ENCODE peak calls at places on chromosomes 4 and X, in seven cellular contexts. Q is thyroid gland, Y is ascending aorta, L is kidney, H is BE2C, B is HCT116, J is right cardiac atrium. O is an unnamed sample. For H3K4me1, the result is how much of the 10 kb centered on the place peaks cover.

GRCh38 chr4:16883816-16884215 is 14.6 kb downstream of the LDB2 start:
- DNase-seq in Q (no peak), Y (no peak), L (no peak), H (no peak), B (no peak), J (no peak), O (no peak)

GRCh38 chr4:7377223-7377865 is 57.4 kb downstream of the PSAPL1 start:
- DNase-seq in Q (no peak), Y (no peak), L (no peak), H (no peak), B (no peak), J (no peak), O (no peak)

GRCh38 chrX:111375747-111376146 is 36.2 kb downstream of the DCX start:
- DNase-seq in Q (no peak), Y (no peak), L (no peak), H (no peak), B (no peak), J (no peak), O (no peak)

GRCh38 chr4:16034010-16034829 is 49.6 kb downstream of the PROM1 start:
- DNase-seq in Q (no peak), Y (no peak), L (no peak), H (no peak), B (no peak), J (no peak), O (no peak)

GRCh38 chr4:35252866-35253265 is 991.4 kb downstream of the ARAP2 start:
- DNase-seq in Q (no peak), Y (no peak), L (no peak), H (no peak), B (peak), J (no peak), O (no peak)

GRCh38 chrX:110182362-110182761 is 135.5 kb downstream of the AMMECR1 start:
- DNase-seq in Q (no peak), Y (no peak), L (no peak), H (peak), B (no peak), J (no peak), O (no peak)

GRCh38 chrX:7132335-7133035 is 15.0 kb upstream of the STS start:
- DNase-seq in Q (peak), Y (no peak), L (no peak), H (peak), B (peak), J (peak), O (peak)

GRCh38 chrX:129696463-129697155 is 41.9 kb upstream of the APLN start:
- DNase-seq in Q (no peak), Y (no peak), L (no peak), H (no peak), B (no peak), J (no peak), O (no peak)

GRCh38 chrX:31497086-31497485 is 425.2 kb upstream of the FTHL17 start:
- DNase-seq in Q (no peak), Y (no peak), L (no peak), H (no peak), B (no peak), J (no peak), O (no peak)

GRCh38 chrX:115632455-115632854 is 71.5 kb downstream of the PLS3 start:
- DNase-seq in Q (no peak), Y (no peak), L (no peak), H (no peak), B (no peak), J (no peak), O (no peak)

GRCh38 chr4:116878280-116878679 is 207.1 kb downstream of the TRAM1L1 start:
- DNase-seq in Q (no peak), Y (no peak), L (no peak), H (no peak), B (no peak), J (no peak), O (no peak)

GRCh38 chr4:79663157-79663556 is 255.1 kb upstream of the GK2 start:
- DNase-seq in Q (no peak), Y (no peak), L (no peak), H (no peak), B (no peak), J (no peak), O (no peak)

GRCh38 chrX:106612403-106612789 is 618 bp downstream of the RADX start:
- DNase-seq in Q (peak), Y (no peak), L (no peak), H (no peak), B (no peak), J (no peak), O (no peak)

GRCh38 chr4:187090401-187090800 is 366.7 kb upstream of the FAT1 start:
- DNase-seq in Q (no peak), Y (no peak), L (no peak), H (no peak), B (no peak), J (no peak), O (no peak)

GRCh38 chrX:150757371-150757770 is 64.2 kb downstream of the MTMR1 start:
- DNase-seq in Q (no peak), Y (no peak), L (no peak), H (no peak), B (no peak), J (no peak), O (no peak)

GRCh38 chrX:85941275-85941674 is 106.1 kb downstream of the CHM start:
- DNase-seq in Q (no peak), Y (no peak), L (no peak), H (no peak), B (no peak), J (no peak), O (no peak)

GRCh38 chr4:28010543-28011235 is 1150.0 kb downstream of the STIM2 start:
- DNase-seq in Q (no peak), Y (no peak), L (peak), H (peak), B (no peak), J (no peak), O (no peak)

GRCh38 chr4:150972592-150972991 is 42.5 kb downstream of the LRBA start:
- DNase-seq in Q (no peak), Y (no peak), L (no peak), H (no peak), B (no peak), J (no peak), O (no peak)

GRCh38 chr4:164154416-164154815 is 599.5 kb upstream of the SMIM31 start:
- DNase-seq in Q (no peak), Y (no peak), L (no peak), H (no peak), B (no peak), J (no peak), O (no peak)

GRCh38 chr4:114187592-114187991 is 208.1 kb upstream of the ARSJ start:
- DNase-seq in Q (no peak), Y (no peak), L (no peak), H (no peak), B (no peak), J (no peak), O (no peak)

GRCh38 chr4:119035941-119036737 is 99.5 kb upstream of the MYOZ2 start:
- DNase-seq in Q (no peak), Y (no peak), L (peak), H (no peak), B (no peak), J (no peak), O (no peak)

GRCh38 chrX:31832263-31832662 is 760.4 kb upstream of the FTHL17 start:
- DNase-seq in Q (no peak), Y (no peak), L (no peak), H (no peak), B (no peak), J (no peak), O (no peak)

GRCh38 chr4:166941629-166942028 is 292.7 kb downstream of the SPOCK3 start:
- DNase-seq in Q (no peak), Y (no peak), L (no peak), H (no peak), B (peak), J (no peak), O (no peak)

GRCh38 chr4:147590249-147590920 is 26.8 kb upstream of the TMEM184C start:
- DNase-seq in Q (peak), Y (peak), L (no peak), H (peak), B (peak), J (peak), O (peak)

GRCh38 chr4:186746581-186746980 is 22.9 kb upstream of the FAT1 start:
- DNase-seq in Q (no peak), Y (no peak), L (no peak), H (no peak), B (no peak), J (no peak), O (no peak)

GRCh38 chr4:186449954-186450353 is 105.4 kb downstream of the MTNR1A start:
- DNase-seq in Q (no peak), Y (no peak), L (no peak), H (no peak), B (no peak), J (no peak), O (no peak)

GRCh38 chr4:101818362-101818761 is 27.8 kb downstream of the BANK1 start:
- DNase-seq in Q (no peak), Y (no peak), L (no peak), H (no peak), B (no peak), J (no peak), O (no peak)

GRCh38 chrX:69021095-69021494 is 144.2 kb downstream of the PJA1 start:
- DNase-seq in Q (no peak), Y (peak), L (no peak), H (no peak), B (no peak), J (no peak), O (no peak)

GRCh38 chrX:3175659-3176438 is 134.6 kb downstream of the ARSF start:
- DNase-seq in Q (no peak), Y (no peak), L (no peak), H (no peak), B (no peak), J (no peak), O (no peak)

GRCh38 chr4:16914208-16914607 is 15.8 kb upstream of the LDB2 start:
- DNase-seq in Q (no peak), Y (no peak), L (no peak), H (peak), B (no peak), J (no peak), O (no peak)

GRCh38 chr4:139794158-139794954 is 128.7 kb downstream of the MGST2 start:
- DNase-seq in Q (no peak), Y (no peak), L (no peak), H (peak), B (no peak), J (no peak), O (no peak)

GRCh38 chrX:154490021-154490413 is 412 bp downstream of the SLC10A3 start:
- DNase-seq in Q (peak), Y (no peak), L (peak), H (peak), B (no peak), J (peak), O (no peak)

GRCh38 chrX:154489182-154489581 is 1.2 kb downstream of the SLC10A3 start:
- DNase-seq in Q (no peak), Y (no peak), L (no peak), H (no peak), B (no peak), J (no peak), O (no peak)

GRCh38 chrX:154488336-154489075 is 1.9 kb downstream of the SLC10A3 start:
- DNase-seq in Q (no peak), Y (no peak), L (peak), H (no peak), B (no peak), J (no peak), O (no peak)

GRCh38 chrX:154487518-154488290 is 1.3 kb upstream of the UBL4A start:
- DNase-seq in Q (no peak), Y (no peak), L (peak), H (no peak), B (no peak), J (no peak), O (no peak)

GRCh38 chrX:154490414-154491083 is at the start of gene SLC10A3:
- DNase-seq in Q (peak), Y (peak), L (peak), H (peak), B (peak), J (peak), O (peak)
- H3K4me1 ChIP-seq in Q (under half), Y (under half), L (under half), H (under half), B (under half), J (under half), O (under half)

GRCh38 chr4:55395529-55396304 is at the start of gene TMEM165:
- DNase-seq in Q (peak), Y (peak), L (peak), H (peak), B (peak), J (peak), O (peak)
- H3K4me1 ChIP-seq in Q (under half), Y (under half), L (under half), H (under half), B (under half), J (under half), O (under half)

GRCh38 chrX:9905721-9906120 is 61.4 kb upstream of the CLDN34 start:
- DNase-seq in Q (no peak), Y (no peak), L (no peak), H (no peak), B (no peak), J (no peak), O (no peak)

GRCh38 chrX:9905288-9905687 is 61.9 kb upstream of the CLDN34 start:
- DNase-seq in Q (no peak), Y (no peak), L (no peak), H (no peak), B (no peak), J (no peak), O (no peak)

GRCh38 chrX:9899640-9900075 is 67.5 kb upstream of the CLDN34 start:
- DNase-seq in Q (no peak), Y (no peak), L (no peak), H (no peak), B (no peak), J (no peak), O (no peak)

GRCh38 chrX:9906919-9907318 is 60.2 kb upstream of the CLDN34 start:
- DNase-seq in Q (no peak), Y (no peak), L (no peak), H (no peak), B (no peak), J (no peak), O (no peak)

DNA sequence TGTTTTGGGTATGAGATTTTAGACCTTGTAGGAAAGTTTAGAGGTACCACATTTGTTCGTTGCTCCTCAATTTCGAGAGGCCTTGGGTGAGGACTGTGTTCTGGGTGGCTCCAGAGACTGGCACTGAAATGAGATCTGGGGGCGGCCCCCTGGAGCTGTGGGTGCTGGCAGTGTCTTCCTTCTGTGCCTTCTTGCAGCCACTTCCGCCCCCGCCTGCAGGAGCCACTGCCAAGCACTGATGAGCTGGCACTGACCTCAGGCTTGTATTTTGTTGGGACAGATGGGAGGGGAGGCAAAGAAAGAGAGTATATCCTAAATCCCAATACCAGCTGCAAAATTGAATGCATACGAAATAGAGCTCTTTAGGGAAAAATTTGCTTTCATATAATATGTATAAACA is 64.5 kb upstream of the CLDN34 start:
- DNase-seq in Q (no peak), Y (no peak), L (no peak), H (no peak), B (no peak), J (no peak), O (no peak)
- H3K4me1 ChIP-seq in Q (under half), Y (under half), L (under half), H (under half), B (under half), J (under half), O (under half)

GRCh38 chrX:19787305-19787704 is 100.1 kb downstream of the SH3KBP1 start:
- DNase-seq in Q (no peak), Y (no peak), L (no peak), H (no peak), B (no peak), J (no peak), O (no peak)

GRCh38 chrX:19776753-19777152 is 110.6 kb downstream of the SH3KBP1 start:
- DNase-seq in Q (no peak), Y (no peak), L (no peak), H (no peak), B (no peak), J (no peak), O (no peak)

GRCh38 chrX:19785647-19786046 is 101.8 kb downstream of the SH3KBP1 start:
- DNase-seq in Q (no peak), Y (no peak), L (no peak), H (no peak), B (no peak), J (no peak), O (no peak)

GRCh38 chrX:19782419-19782818 is 105.0 kb downstream of the SH3KBP1 start:
- DNase-seq in Q (peak), Y (no peak), L (no peak), H (no peak), B (no peak), J (no peak), O (no peak)
- H3K4me1 ChIP-seq in Q (under half), Y (under half), L (under half), H (under half), B (under half), J (under half), O (under half)

GRCh38 chr4:52016985-52017384 is 3.2 kb downstream of the LRRC66 start:
- DNase-seq in Q (no peak), Y (no peak), L (no peak), H (no peak), B (no peak), J (no peak), O (no peak)
- H3K4me1 ChIP-seq in Q (under half), Y (under half), L (under half), H (under half), B (under half), J (under half), O (under half)

DNA sequence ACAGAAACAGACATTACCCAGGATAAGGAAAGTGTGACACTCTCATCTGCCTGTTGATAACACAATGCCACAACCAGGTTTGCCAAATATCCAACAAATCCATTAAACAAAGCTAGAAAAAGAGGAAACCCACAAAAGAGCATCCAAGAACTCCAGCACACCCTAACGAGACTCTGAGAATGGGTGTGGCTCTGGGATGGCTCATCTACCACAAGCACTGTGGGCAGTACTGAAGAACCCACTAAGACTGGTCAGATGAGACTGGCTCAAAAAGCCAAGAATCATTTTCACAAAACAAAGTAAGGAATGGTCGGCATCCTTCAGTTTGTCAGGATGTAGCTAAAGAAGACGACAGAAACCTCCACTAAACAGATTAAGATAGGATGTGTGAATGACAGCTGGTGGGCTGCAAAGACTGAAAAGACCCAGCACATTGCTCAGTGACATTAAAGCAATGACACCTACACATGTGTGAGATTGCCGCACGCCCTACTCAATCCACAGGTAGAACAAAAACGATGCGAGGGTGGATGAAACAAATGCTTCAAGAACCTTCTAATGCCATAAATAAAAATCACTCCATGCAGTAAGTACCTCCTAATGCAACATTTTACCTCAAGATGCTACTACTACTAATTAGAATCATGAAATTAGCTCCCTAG is 14.6 kb downstream of the ATP8A1 start:
- DNase-seq in Q (no peak), Y (no peak), L (no peak), H (no peak), B (no peak), J (no peak), O (no peak)
- H3K4me1 ChIP-seq in Q (under half), Y (under half), L (under half), H (under half), B (under half), J (under half), O (under half)

DNA sequence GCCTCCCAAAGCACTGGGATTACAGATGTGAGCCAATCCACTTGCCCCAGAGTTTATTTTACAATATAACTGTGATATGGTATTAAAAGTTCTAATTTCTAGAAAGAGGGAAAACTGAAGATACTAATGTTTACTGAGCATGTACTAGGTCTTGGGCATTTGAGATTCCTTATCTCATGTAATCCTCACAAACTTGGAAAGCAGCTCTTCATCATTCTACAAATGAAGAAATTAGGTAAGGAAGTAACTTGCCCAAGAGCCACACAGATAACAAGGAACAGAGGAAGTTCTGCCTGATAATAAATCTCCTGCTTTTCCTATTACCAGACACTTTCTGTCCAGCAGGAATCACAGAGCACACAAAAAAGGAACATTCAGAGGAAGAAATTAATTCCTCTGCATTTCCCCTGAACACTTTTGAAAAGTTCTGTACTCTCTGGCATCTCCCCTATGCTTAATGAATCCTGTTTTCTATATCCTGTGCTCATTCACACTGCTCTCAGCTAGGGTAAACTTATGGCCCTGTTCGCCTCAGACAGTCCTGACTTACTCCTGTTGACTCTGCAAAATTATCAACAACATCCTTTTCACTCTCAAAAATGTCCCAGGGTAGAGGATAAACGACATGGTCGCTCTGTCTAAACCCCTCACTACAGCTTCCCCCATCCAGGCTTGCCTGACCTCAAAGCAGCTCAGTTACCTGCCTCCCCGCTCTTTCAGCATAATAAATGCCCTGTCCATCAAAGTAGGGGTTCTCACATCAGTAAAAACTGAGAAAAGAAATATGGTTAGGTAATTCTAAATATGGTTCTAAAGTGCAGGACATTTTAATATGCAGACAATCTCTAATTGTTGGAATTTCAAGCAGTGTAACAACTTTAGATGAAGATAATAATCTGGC is 13.7 kb downstream of the SH3RF1 start:
- DNase-seq in Q (no peak), Y (no peak), L (no peak), H (no peak), B (no peak), J (no peak), O (no peak)
- H3K4me1 ChIP-seq in Q (half or more), Y (half or more), L (under half), H (half or more), B (half or more), J (under half), O (half or more)

GRCh38 chr4:2793578-2793919 is 664 bp downstream of the SH3BP2 start:
- DNase-seq in Q (peak), Y (peak), L (peak), H (peak), B (peak), J (peak), O (peak)
- H3K4me1 ChIP-seq in Q (under half), Y (under half), L (half or more), H (under half), B (under half), J (under half), O (half or more)

O was measured in stomach.